ENCODE peak calls at places on chromosomes 12 and 14, in six cellular contexts. H is heart left ventricle, A is tibial nerve, B is HCT116, Z is testis, E is endothelial cell of umbilical vein. W is an unnamed sample.

GRCh38 chr14:55976619-55977018 is 141.6 kb upstream of the PELI2 start:
- DNase-seq in E (peak; percentile 39), H (no peak), B (no peak), A (no peak), Z (no peak), W (no peak)

GRCh38 chr12:105036937-105037649 is 47.2 kb downstream of the ALDH1L2 start:
- DNase-seq in A (no peak), B (no peak), H (no peak), E (peak; percentile 14), Z (no peak), W (no peak)

GRCh38 chr12:50639721-50640120 is 124.2 kb upstream of the ATF1 start:
- DNase-seq in B (no peak), A (no peak), Z (no peak), E (no peak), H (no peak), W (no peak)

GRCh38 chr14:35576260-35576659 is 42.3 kb downstream of the INSM2 start:
- DNase-seq in A (no peak), B (no peak), H (no peak), Z (no peak), E (peak; percentile 9), W (peak; percentile 82)

GRCh38 chr14:33569844-33570716 is 380.8 kb downstream of the EGLN3 start:
- DNase-seq in Z (no peak), B (no peak), A (no peak), H (no peak), E (peak; percentile 35), W (no peak)

GRCh38 chr12:53454710-53455109 is 2.8 kb downstream of the PCBP2 start:
- DNase-seq in A (no peak), Z (no peak), H (no peak), B (no peak), E (no peak), W (no peak)

GRCh38 chr14:61575751-61576150 is 119.6 kb upstream of the HIF1A start:
- DNase-seq in H (peak; percentile 0), B (no peak), E (no peak), Z (no peak), A (no peak), W (no peak)

GRCh38 chr14:76710093-76711010 is 50.9 kb upstream of the VASH1 start:
- DNase-seq in B (peak; percentile 24), E (peak; percentile 63), Z (peak; percentile 54), H (peak; percentile 35), A (peak; percentile 46), W (peak; percentile 28)

GRCh38 chr12:71708658-71709057 is 22.8 kb downstream of the TMEM19 start:
- DNase-seq in Z (no peak), B (no peak), H (no peak), E (no peak), A (no peak), W (no peak)

GRCh38 chr12:24595652-24596235 is 353.2 kb downstream of the BCAT1 start:
- DNase-seq in Z (no peak), A (no peak), E (no peak), H (no peak), B (no peak), W (peak; percentile 10)

GRCh38 chr12:48023386-48023785 is 19.1 kb upstream of the COL2A1 start:
- DNase-seq in Z (peak; percentile 82), H (peak; percentile 39), A (no peak), E (no peak), B (no peak), W (no peak)

GRCh38 chr14:94021416-94022157 is 4.6 kb upstream of the OTUB2 start:
- DNase-seq in Z (no peak), B (no peak), E (no peak), H (no peak), A (no peak), W (peak; percentile 42)

GRCh38 chr14:105168979-105169507 is 467 bp upstream of the JAG2 start:
- DNase-seq in A (no peak), B (no peak), E (peak; percentile 81), H (peak; percentile 59), Z (no peak), W (no peak)

GRCh38 chr14:105166571-105167302 is 1.8 kb downstream of the JAG2 start:
- DNase-seq in Z (no peak), H (no peak), B (no peak), E (no peak), A (no peak), W (no peak)

GRCh38 chr14:105168093-105168420 is 519 bp downstream of the JAG2 start:
- DNase-seq in E (no peak), B (no peak), A (no peak), Z (no peak), H (no peak), W (no peak)

GRCh38 chr14:105168496-105168978 is at the start of gene JAG2:
- DNase-seq in Z (peak; percentile 82), E (peak; percentile 33), A (no peak), H (peak; percentile 76), B (no peak), W (no peak)

DNA sequence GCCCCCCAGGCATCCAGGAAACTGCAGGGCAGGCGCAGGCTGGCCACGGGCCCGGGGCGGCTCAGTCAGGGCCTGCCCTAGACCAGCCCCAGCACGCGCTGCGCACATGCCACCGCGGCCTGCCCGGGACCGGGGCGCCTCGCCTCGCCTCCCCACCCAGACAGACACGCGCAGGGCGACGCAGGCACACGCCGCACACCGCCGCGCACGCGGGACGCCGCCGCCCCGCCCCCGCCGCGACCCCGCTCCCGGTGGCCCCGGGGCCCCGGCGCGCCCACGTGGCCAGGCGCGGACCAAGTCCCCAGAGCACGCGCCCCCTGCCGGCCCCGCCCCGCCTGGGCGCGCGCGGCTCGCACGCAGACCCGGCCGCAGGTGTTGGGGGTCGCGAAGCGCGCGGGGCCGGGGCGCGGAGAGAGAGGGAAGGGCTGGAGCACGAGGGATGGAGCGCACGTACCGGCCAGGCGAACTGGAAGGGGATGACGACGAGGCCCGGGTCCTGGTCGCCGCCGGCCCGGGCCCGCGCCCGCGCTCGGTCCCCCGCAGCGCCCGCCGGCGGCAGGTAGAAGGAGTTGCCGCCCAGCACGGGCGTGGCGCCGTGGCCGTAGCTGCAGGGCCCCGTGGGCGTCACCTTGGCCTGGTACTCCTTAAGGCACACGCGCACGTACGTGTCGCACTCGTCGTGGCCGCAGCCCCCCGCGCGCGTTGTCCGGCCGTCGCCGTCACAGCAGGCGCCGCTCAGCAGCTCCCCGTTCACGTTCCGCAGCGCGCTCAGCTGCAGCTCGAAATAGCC is 1.1 kb downstream of the JAG2 start:
- DNase-seq in B (no peak), Z (no peak), E (no peak), H (no peak), A (no peak), W (no peak)
- TF ChIP-seq POLR2A in B (peak; percentile 9), Z (no peak), E (no peak), H (no peak), A (no peak), W (no peak)

DNA sequence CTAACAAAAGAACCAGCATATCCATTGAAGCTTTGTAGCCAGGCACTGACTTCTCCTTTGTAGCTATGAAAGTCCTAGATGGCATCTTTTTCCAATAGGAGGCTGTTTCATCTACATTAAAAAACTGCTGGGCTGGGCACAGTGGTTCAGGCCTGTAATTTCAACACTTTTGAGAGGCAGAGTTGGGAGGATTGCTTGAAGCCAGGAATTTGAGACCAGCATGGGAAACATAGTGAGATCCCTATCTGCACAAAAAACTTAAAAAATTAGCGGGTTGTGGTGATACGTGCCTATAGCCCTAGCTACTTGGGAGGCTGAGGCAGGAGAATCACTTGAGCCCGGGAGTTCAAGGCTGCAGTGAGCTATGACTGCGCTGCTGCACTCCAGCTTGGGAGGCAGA is 167.7 kb downstream of the CALM1 start:
- DNase-seq in H (no peak), Z (no peak), A (no peak), E (no peak), B (no peak), W (no peak)
- H3K27ac ChIP-seq in H (no peak overlapping the region), Z (no peak overlapping the region), A (no peak overlapping the region), E (no peak overlapping the region), B (no peak overlapping the region), W (no peak overlapping the region)

DNA sequence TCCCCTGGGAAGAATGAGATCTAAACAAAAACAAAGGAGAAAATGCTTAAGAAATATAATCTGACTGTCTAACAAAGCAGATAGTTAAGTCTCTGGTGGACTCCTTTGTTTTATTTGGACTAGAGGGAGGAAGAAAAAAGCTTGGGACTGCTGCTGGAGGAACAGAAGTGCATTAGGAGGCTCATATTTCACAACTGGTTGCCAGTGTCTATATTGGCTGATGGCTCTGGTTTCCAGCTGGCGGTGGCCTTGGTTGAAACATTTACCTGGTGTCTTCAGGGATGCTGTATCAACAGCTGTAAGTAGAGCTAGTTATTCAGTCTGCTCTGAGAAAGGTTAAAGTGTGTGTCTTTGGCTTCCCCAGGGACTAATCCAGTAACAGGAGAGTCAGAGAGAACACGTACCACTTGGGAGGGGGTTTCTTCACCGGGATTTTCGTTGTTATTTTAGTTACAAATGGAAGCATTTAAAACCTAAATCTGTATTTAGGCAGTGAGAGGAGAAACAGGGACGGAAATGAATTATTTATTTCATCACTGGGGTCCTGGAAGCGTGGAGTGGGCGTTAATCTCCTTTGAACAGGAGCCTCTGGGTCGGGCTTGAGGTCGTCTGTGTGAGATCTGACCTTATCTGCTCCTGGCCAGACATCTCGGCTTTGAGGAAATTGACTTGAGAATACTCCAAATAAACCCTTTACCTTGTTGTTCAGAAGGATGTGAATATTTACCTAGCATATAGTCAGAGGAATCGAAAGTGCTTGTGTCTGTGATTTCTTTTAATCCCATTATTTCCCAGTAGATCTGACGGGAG is 149.9 kb downstream of the NRXN3 start:
- DNase-seq in Z (no peak), B (no peak), H (no peak), E (no peak), A (no peak), W (no peak)
- TF ChIP-seq POLR2A in Z (no peak), B (no peak), H (no peak), E (no peak), A (no peak), W (no peak)

GRCh38 chr12:110726708-110727369 is 15.9 kb downstream of the PPP1CC start:
- DNase-seq in A (no peak), H (no peak), E (no peak), B (no peak), Z (no peak), W (no peak)

GRCh38 chr12:110731479-110731878 is 11.2 kb downstream of the PPP1CC start:
- DNase-seq in E (no peak), Z (no peak), A (no peak), H (no peak), B (no peak), W (no peak)

GRCh38 chr12:110725267-110725666 is 17.4 kb downstream of the PPP1CC start:
- DNase-seq in A (no peak), Z (no peak), E (no peak), H (no peak), B (no peak), W (no peak)

GRCh38 chr12:110726018-110726417 is 16.7 kb downstream of the PPP1CC start:
- DNase-seq in Z (no peak), E (no peak), A (no peak), B (no peak), H (no peak), W (no peak)

GRCh38 chr12:110728628-110729027 is 14.1 kb downstream of the PPP1CC start:
- DNase-seq in A (no peak), Z (no peak), B (no peak), E (no peak), H (no peak), W (no peak)
- H3K27ac ChIP-seq in A (no peak overlapping the region), Z (no peak overlapping the region), B (no peak overlapping the region), E (no peak overlapping the region), H (no peak overlapping the region), W (no peak overlapping the region)

W was measured in HepG2.